ENCODE peak calls at places on chromosomes 16 and 17, in four cellular contexts. I, R, K and A are unnamed samples.

GRCh38 chr17:57889892-57890856 is 40.3 kb upstream of the MRPS23 start:
- DNase-seq in I (peak; percentile 83), R (no peak), K (peak; percentile 72), A (no peak)

GRCh38 chr17:15273141-15273793 is 8.1 kb upstream of the PMP22 start:
- DNase-seq in I (peak; percentile 73), R (no peak), K (no peak), A (no peak)

GRCh38 chr17:7548585-7549400 is at the start of gene TNFSF12:
- DNase-seq in I (no peak), R (peak; percentile 36), K (peak; percentile 40), A (peak; percentile 74)

GRCh38 chr17:72107100-72107499 is 13.7 kb upstream of the SOX9 start:
- DNase-seq in I (no peak), R (no peak), K (no peak), A (no peak)

GRCh38 chr17:45300060-45300751 is 16.6 kb downstream of the MAP3K14 start:
- DNase-seq in I (no peak), R (no peak), K (no peak), A (no peak)

GRCh38 chr17:65314212-65314611 is 177.0 kb downstream of the RGS9 start:
- DNase-seq in I (no peak), R (peak; percentile 11), K (no peak), A (no peak)

GRCh38 chr16:54657058-54657708 is 273.5 kb upstream of the IRX5 start:
- DNase-seq in I (no peak), R (no peak), K (no peak), A (no peak)

GRCh38 chr17:82302498-82302963 is 14.9 kb downstream of the CD7 start:
- DNase-seq in I (no peak), R (no peak), K (no peak), A (no peak)

GRCh38 chr17:65360961-65361552 is 200.4 kb downstream of the AXIN2 start:
- DNase-seq in I (no peak), R (no peak), K (no peak), A (no peak)

DNA sequence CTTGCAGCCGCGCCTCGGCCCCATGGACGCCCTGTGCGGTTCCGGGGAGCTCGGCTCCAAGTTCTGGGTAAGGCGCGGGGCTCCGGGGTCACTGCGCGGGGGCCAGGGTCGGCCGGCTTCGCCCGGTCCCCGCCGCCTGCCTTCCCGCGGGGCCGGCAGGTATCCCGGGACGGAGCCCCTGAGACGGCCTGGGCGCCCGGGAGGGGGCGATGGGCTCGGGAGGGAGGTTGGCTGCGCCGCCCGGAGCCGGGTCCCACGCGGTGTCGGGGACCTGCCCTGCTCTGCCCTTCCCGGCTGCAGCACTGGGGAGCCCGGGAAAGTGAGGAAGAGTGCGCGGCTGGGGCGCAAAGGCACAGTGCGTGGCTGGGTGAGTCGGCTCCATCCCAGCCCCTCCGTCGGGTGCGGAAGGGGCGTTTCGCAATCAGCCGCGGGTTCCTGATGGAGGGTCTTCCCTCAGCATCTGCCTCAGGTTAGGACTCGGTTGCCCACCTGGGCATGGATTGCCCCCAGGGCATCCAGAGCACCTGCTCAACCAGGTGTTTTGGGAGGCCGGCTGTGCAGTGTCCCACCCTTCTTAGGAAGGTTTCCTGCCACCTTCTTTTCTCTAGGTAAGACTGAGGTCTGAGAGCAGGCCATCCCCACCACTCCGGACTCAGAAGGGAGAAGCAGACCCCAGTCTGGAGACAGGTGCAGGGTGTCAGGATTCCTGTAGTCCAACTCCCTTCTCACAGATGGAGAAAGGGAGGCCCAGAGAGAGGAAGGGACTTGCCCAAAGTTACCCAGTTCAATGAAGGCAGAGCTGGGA is 436 bp downstream of the ABCC3 start:
- DNase-seq in I (no peak), R (no peak), K (no peak), A (no peak)
- TF ChIP-seq MYC in I (no peak), R (no peak), K (no peak), A (no peak)

DNA sequence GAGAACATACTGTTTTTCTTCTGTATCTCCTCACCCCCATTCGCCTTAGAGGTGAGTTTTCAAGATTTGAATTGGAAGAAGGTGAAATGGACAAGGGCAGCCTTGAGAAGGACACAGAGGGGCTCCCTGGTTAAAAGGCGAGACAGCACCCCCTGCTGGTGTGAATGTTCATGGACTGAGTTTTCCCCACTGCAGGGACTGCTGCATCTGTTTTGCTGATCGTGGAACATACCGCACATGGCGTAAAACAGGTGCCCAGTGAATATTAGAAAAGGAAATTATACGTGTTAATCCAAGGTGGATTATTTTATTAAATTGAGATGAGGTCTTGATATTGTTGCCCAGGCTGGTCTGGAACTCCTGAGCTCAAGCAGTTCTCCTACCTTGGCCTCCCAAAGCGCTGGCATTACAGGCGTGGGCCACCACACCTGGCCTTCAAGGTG is 54.5 kb downstream of the NDE1 start:
- DNase-seq in I (peak; percentile 84), R (peak; percentile 76), K (peak; percentile 73), A (peak; percentile 87)
- TF ChIP-seq MYC in I (no peak), R (no peak), K (no peak), A (no peak)

GRCh38 chr16:11202260-11203091 is 53.5 kb downstream of the SOCS1 start:
- DNase-seq in I (no peak), R (peak; percentile 66), K (no peak), A (peak; percentile 32)

GRCh38 chr16:11198817-11199216 is 57.2 kb downstream of the SOCS1 start:
- DNase-seq in I (peak; percentile 22), R (peak; percentile 39), K (no peak), A (peak; percentile 82)

GRCh38 chr16:11203111-11203623 is 52.8 kb downstream of the SOCS1 start:
- DNase-seq in I (no peak), R (no peak), K (no peak), A (no peak)

GRCh38 chr16:11200523-11201063 is 55.4 kb downstream of the SOCS1 start:
- DNase-seq in I (no peak), R (no peak), K (no peak), A (no peak)

GRCh38 chr16:11201498-11202259 is 54.3 kb downstream of the SOCS1 start:
- DNase-seq in I (peak; percentile 36), R (peak; percentile 88), K (peak; percentile 87), A (peak; percentile 80)
- TF ChIP-seq MYC in I (no peak), R (no peak), K (no peak), A (peak; percentile 26)

DNA sequence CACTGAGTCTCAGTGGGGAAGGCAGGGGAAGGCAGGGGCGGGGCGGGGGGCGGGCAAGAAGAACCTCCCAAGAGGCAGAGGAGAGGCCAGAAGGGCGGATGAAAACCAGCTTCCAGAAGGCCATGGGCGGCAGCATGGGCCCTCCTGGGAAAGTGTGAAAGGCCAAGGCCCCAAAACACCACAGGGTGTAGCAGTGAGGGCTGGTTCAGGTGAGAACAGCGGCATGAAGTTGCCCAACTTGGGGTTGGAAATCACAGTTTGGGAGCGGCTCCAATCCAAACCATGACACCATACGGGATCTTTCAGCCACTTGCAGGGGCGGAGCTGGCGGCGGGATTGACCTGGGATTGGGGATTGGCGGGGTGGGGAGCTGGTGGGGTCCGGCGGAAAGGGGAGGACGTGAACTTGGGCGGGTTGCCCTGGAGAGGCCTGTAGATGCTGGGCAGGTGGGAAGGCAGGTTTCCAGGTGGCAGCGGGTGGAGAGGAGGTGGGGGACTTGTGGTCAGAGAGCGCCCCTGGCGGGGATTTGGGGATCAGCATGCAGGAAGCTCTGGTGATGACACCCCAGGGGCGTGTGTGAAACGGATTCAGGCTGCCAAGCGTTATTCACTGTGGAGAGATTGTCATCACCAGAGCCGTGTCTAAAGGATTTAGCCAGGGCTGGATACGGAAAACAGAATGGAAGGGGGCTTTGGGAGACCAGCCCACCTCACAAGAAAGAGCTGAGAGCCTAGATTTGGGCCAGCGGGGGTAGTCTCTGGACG is 80.9 kb downstream of the ARHGAP23 start:
- DNase-seq in I (peak; percentile 97), R (peak; percentile 34), K (peak; percentile 76), A (peak; percentile 92)
- TF ChIP-seq MYC in I (no peak), R (no peak), K (no peak), A (peak; percentile 49)

DNA sequence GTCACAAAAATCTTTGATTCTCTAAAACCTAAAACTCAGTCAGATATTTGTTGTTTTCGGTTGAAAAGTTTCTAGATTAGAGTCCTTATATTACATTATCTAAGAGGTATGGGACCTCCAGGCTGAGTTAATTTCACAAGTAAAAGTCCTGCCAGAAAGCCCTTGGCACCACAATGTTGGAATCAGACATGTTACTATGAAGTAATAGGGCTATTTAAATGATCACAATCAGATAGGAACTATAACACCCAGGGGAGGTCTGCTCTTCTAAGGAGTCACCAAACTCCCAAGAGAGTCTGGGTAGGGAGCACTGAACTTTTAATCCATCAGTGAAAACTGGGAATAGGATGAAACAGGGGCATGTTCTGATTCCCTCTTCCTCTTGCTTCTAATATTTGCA is 54.2 kb downstream of the WIPI1 start:
- DNase-seq in I (no peak), R (no peak), K (no peak), A (no peak)
- TF ChIP-seq MYC in I (no peak), R (no peak), K (no peak), A (no peak)

DNA sequence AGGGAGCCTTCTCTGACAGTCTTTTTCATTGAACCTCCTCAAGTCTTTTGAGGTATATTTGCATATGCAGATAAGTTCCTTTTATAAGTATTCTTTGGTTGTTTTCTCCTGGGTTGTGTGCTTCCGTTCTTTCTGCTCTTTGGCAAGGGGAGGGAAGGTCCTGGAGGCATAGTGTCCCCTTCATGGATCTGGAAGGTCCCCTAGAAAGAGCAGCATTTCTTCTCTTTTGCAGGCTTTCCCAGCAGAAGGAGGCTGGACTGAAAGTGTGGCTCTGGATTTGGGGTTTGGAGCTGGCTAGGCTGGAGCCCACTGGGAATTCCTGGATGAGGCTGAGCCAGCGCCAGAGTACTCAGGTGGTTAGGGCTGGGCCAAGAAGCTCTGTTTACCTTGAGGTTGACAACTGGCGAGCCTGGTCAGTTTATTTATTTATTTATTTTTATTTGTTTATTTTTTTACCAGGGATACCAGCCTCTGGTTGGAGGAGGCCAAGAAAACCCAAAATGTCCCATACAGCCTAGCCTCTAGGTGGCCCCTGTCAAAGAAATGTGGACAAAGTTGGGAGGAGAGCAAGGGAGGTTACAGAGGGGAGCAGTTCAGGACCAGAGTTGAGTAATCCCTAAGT is 5.4 kb upstream of the TOP2A start:
- DNase-seq in I (peak; percentile 65), R (peak; percentile 40), K (no peak), A (peak; percentile 55)
- TF ChIP-seq MYC in I (no peak), R (no peak), K (no peak), A (peak; percentile 35)

GRCh38 chr16:19110537-19111391 is 3.0 kb upstream of the ITPRIPL2 start:
- DNase-seq in I (no peak), R (no peak), K (no peak), A (no peak)

GRCh38 chr16:19113577-19114358 is at the start of gene ITPRIPL2:
- DNase-seq in I (peak; percentile 85), R (peak; percentile 61), K (peak; percentile 83), A (peak; percentile 79)

GRCh38 chr16:19116711-19117449 is 3.1 kb downstream of the ITPRIPL2 start:
- DNase-seq in I (no peak), R (peak; percentile 71), K (no peak), A (no peak)

GRCh38 chr16:19115148-19116021 is 1.6 kb downstream of the ITPRIPL2 start:
- DNase-seq in I (no peak), R (no peak), K (no peak), A (no peak)

DNA sequence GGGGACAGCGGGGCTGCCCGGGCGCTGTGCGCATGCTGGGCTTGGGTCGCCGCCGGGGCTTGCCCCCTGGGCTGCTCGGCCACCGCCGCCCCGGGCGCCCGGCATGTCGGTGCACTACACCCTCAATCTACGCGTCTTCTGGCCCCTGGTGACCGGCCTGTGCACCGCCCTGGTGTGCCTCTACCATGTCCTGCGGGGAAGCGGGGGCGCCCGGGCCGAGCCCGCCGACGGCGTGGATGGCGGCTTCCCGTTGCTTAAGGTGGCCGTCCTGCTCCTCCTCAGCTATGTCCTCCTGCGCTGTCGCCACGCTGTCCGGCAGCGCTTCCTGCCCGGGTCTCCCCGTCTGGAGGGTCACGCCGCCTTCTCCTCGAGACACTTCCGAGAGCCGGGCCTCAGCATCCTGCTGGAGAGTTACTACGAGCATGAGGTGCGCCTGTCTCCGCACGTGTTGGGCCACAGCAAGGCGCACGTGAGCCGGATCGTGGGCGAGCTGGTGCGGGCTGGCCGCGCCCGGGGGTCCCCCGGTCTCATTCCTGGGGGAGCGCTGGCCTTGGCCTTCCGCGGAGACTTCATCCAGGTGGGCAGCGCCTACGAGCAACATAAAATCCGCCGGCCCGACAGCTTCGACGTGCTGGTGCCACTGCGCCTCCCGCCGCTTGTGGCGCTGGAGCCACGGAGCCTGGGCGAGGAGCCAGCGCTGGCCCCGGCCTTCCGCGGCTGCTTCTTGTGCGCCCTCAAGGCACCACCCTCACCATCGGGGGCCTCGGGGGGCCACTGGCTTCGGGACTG is 789 bp downstream of the ITPRIPL2 start:
- DNase-seq in I (peak; percentile 54), R (no peak), K (peak; percentile 79), A (peak; percentile 23)
- TF ChIP-seq MYC in I (peak; percentile 68), R (no peak), K (peak; percentile 53), A (no peak)